ENCODE peak calls at places on chromosomes 6 and 20, in four cellular contexts. Y, I, P and C are unnamed samples.

GRCh38 chr6:13338038-13338437 is 9.7 kb upstream of the TBC1D7 start:
- DNase-seq in Y (no peak), I (no peak), P (no peak), C (no peak)

GRCh38 chr6:108961985-108962384 is 113.8 kb downstream of the ARMC2 start:
- DNase-seq in Y (no peak), I (no peak), P (peak; percentile 89), C (no peak)

GRCh38 chr20:34880095-34880680 is 3.8 kb downstream of the ACSS2 start:
- DNase-seq in Y (no peak), I (no peak), P (no peak), C (no peak)

GRCh38 chr6:105135056-105135455 is 44.8 kb downstream of the POPDC3 start:
- DNase-seq in Y (no peak), I (no peak), P (peak; percentile 20), C (peak; percentile 31)

GRCh38 chr6:44133003-44133931 is 5.9 kb downstream of the TMEM63B start:
- DNase-seq in Y (peak; percentile 49), I (no peak), P (peak; percentile 39), C (peak; percentile 70)

GRCh38 chr6:77650098-77650663 is 2.7 kb upstream of the MEI4 start:
- DNase-seq in Y (peak; percentile 78), I (no peak), P (no peak), C (peak; percentile 20)

GRCh38 chr6:78513856-78514255 is 353.5 kb upstream of the IRAK1BP1 start:
- DNase-seq in Y (no peak), I (no peak), P (no peak), C (no peak)

GRCh38 chr20:48875914-48876240 is 45.6 kb upstream of the ARFGEF2 start:
- DNase-seq in Y (no peak), I (no peak), P (peak; percentile 13), C (no peak)

GRCh38 chr20:45575931-45576330 is 3.2 kb downstream of the WFDC8 start:
- DNase-seq in Y (no peak), I (no peak), P (no peak), C (no peak)

GRCh38 chr6:113858067-113858604 is 991 bp downstream of the MARCKS start:
- DNase-seq in Y (peak; percentile 22), I (no peak), P (peak; percentile 52), C (peak; percentile 68)

GRCh38 chr6:156851447-156851846 is 74.3 kb downstream of the ARID1B start:
- DNase-seq in Y (no peak), I (no peak), P (no peak), C (no peak)

GRCh38 chr6:156849806-156850205 is 72.6 kb downstream of the ARID1B start:
- DNase-seq in Y (no peak), I (no peak), P (no peak), C (peak; percentile 39)

GRCh38 chr6:156848533-156848932 is 71.4 kb downstream of the ARID1B start:
- DNase-seq in Y (no peak), I (no peak), P (peak; percentile 31), C (peak; percentile 88)

GRCh38 chr6:156852147-156852857 is 75.1 kb downstream of the ARID1B start:
- DNase-seq in Y (no peak), I (no peak), P (no peak), C (no peak)

GRCh38 chr6:156850356-156850755 is 73.2 kb downstream of the ARID1B start:
- DNase-seq in Y (no peak), I (no peak), P (no peak), C (no peak)
- H3K4me1 ChIP-seq in Y (peaks cover 8% of the 10 kb centered on the region), I (no peaks in the 10 kb centered on the region), P (peaks cover 2% of the 10 kb centered on the region), C (peaks cover 83% of the 10 kb centered on the region)

DNA sequence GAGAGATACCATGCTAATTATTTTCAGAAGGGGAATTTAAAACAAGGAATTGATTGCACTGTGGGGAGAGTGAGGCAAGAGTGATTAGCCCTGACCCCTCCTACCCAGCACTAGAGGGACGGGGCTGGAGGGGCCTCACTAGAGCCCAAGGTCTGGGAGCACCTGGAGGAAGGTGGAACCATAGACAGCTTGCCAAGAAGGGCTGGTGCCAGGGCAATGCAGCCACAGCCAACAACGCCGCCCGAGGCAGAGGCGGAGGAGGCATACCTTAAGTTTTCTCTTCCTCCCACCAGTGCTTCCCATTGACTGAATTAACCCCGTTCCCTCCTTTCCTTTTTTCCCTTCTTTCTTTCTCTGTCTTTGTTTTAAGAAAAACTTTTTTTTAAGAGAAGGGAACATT is 40.0 kb downstream of the IYD start:
- DNase-seq in Y (no peak), I (no peak), P (no peak), C (no peak)
- H3K4me3 ChIP-seq in Y (no peak overlapping the region), I (no peak overlapping the region), P (no peak overlapping the region), C (no peak overlapping the region)

GRCh38 chr6:32085759-32086458 is 23.2 kb downstream of the TNXB start:
- DNase-seq in Y (no peak), I (no peak), P (no peak), C (no peak)

GRCh38 chr6:32086661-32087573 is 22.2 kb downstream of the TNXB start:
- DNase-seq in Y (no peak), I (no peak), P (peak; percentile 57), C (peak; percentile 71)

GRCh38 chr6:32087574-32088486 is 21.3 kb downstream of the TNXB start:
- DNase-seq in Y (peak; percentile 85), I (peak; percentile 32), P (peak; percentile 81), C (peak; percentile 89)

GRCh38 chr6:32088487-32089049 is 20.6 kb downstream of the TNXB start:
- DNase-seq in Y (no peak), I (no peak), P (no peak), C (no peak)

GRCh38 chr6:32089082-32089828 is 19.9 kb downstream of the TNXB start:
- DNase-seq in Y (no peak), I (no peak), P (no peak), C (no peak)
- H3K27me3 ChIP-seq in Y (no peaks in the 10 kb centered on the region), I (peaks cover 10% of the 10 kb centered on the region), P (peaks cover 12% of the 10 kb centered on the region), C (no peaks in the 10 kb centered on the region)

DNA sequence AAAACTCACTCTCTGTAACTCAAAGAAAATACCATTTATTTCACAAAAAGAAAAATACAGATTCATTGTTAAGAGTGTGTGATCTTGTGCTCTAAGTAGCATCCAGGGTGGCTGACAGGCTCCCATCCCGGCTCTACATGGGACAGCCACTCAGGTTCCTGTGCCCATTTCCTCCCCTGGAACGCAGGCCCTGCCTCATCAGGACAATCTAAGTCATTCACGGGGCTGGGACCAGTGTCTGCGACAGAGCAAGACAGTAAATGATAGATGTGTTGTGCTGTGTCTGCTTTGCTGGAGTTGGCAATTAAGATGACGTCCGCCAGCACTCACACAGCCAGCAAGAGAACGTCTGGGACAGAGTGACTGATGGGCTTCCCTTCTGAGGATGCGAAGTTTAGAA is 6.9 kb upstream of the FAM209A start:
- DNase-seq in Y (no peak), I (no peak), P (no peak), C (no peak)
- H3K4me1 ChIP-seq in Y (no peaks in the 10 kb centered on the region), I (peaks cover 2% of the 10 kb centered on the region), P (no peaks in the 10 kb centered on the region), C (peaks cover 10% of the 10 kb centered on the region)

DNA sequence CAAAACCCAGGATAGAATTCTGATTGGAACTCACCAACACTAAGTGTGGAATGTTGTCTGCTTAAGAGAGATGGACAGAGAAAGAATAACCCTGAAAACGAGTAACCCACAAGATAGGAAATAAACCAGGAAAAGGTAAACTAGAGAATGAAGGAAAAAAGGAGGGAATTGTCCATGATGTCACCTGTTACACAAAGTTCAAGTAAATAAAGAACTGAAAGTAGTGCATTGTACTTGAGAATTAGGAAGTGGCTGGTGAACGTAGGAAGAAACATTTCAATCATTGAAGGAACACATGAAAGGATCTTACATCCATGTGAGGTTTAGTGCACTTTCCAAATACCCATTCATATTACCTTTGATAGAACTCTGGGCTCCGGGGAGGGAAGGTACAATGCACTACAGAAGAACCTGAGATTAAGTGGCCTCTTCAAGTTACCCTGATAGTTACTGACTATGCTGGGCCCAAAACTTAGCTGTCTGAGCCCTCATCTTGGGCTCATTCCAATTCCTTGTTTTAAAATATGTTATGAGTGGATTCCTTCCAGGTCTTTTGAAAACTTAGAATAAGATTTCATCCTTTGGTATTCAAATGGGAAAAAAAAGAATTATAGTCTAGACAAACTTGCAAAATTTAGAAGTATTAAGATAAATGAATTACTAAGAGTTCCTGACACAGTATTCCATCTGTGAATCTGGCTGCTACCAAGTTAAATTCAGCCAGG is 1.1 kb upstream of the STX7 start:
- DNase-seq in Y (no peak), I (no peak), P (no peak), C (no peak)
- H3K4me3 ChIP-seq in Y (no peak overlapping the region), I (peak overlapping the region; percentile 86), P (no peak overlapping the region), C (no peak overlapping the region)

DNA sequence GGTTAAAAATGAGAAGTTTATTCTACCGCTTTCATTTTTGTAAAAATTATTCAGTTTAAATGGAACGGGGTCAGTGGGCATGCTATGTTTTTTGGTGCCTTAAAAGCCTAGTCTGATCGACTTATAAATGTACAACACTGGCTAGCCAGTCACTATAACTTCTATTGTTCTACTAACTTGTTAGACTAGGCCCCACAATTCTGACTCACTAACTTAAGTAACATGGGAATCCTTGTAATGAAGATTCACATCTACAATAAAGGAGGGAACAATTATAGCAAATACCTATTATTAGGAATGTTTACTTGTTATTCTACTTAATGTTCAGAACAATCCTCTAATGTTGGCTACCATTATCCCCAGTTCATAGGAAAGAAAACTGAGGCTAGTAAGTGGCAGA is 28.5 kb downstream of the REPS1 start:
- DNase-seq in Y (no peak), I (no peak), P (no peak), C (no peak)
- H3K27me3 ChIP-seq in Y (no peaks in the 10 kb centered on the region), I (no peaks in the 10 kb centered on the region), P (no peaks in the 10 kb centered on the region), C (no peaks in the 10 kb centered on the region)

DNA sequence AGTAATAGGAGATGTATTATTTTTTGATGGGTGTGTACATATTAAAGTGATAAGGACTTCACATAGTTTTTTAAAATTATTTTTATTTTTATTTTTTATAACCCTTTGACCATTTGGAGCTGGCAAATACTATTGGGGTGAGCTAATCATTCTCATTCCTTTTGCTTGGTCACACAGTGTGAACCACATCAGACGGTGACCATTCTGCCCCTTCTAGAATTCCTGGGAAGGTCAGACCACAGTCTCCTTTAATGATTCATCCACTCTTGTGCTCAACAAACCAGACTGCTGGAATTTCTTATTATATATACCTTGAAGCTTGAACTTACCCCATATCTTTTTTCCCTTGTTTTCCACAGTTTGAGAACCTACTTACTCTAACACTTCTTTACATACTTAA is 23.9 kb upstream of the PRL start:
- DNase-seq in Y (no peak), I (no peak), P (peak; percentile 73), C (no peak)
- H3K4me1 ChIP-seq in Y (no peaks in the 10 kb centered on the region), I (no peaks in the 10 kb centered on the region), P (no peaks in the 10 kb centered on the region), C (no peaks in the 10 kb centered on the region)